ENCODE peak calls at places on chromosomes 4 and X, in six cellular contexts. V is uterus, N is ovary, M is body of pancreas, I is IMR-90, L is GM12878. Y is an unnamed sample.

GRCh38 chrX:27136325-27136724 is 326.8 kb downstream of the PPP4R3C start:
- DNase-seq in N (no peak), I (no peak), M (no peak), L (no peak), V (no peak), Y (no peak)

GRCh38 chrX:73577368-73577767 is 14.4 kb downstream of the CHIC1 start:
- DNase-seq in N (peak), L (no peak), M (no peak), I (peak), V (peak), Y (no peak)

GRCh38 chr4:43754566-43754965 is 694.0 kb downstream of the KCTD8 start:
- DNase-seq in V (no peak), N (no peak), I (no peak), L (no peak), M (peak), Y (no peak)

GRCh38 chr4:2793578-2793919 is 664 bp downstream of the SH3BP2 start:
- DNase-seq in V (peak), L (no peak), N (peak), I (peak), M (peak), Y (no peak)

GRCh38 chr4:836003-836511 is 10.1 kb upstream of the CPLX1 start:
- DNase-seq in L (no peak), N (no peak), I (no peak), M (no peak), V (no peak), Y (no peak)

GRCh38 chr4:54276633-54277426 is 47.7 kb downstream of the PDGFRA start:
- DNase-seq in I (no peak), L (no peak), N (no peak), V (no peak), M (no peak), Y (no peak)

GRCh38 chr4:30863031-30863430 is 142.9 kb downstream of the PCDH7 start:
- DNase-seq in L (no peak), V (no peak), M (no peak), N (no peak), I (peak), Y (no peak)

GRCh38 chr4:151173751-151174325 is 74.4 kb downstream of the RPS3A start:
- DNase-seq in I (peak), N (peak), L (no peak), M (peak), V (peak), Y (no peak)

GRCh38 chr4:147594107-147594506 is 23.1 kb upstream of the TMEM184C start:
- DNase-seq in V (no peak), L (no peak), M (no peak), I (no peak), N (no peak), Y (peak)

GRCh38 chr4:168098257-168098717 is 6.0 kb downstream of the ANXA10 start:
- DNase-seq in N (no peak), L (no peak), I (peak), V (no peak), M (no peak), Y (no peak)

GRCh38 chrX:46755656-46756055 is 3.3 kb downstream of the SLC9A7 start:
- DNase-seq in V (no peak), M (no peak), L (no peak), N (no peak), I (no peak), Y (no peak)

GRCh38 chr4:86013623-86014022 is 346.2 kb downstream of the MAPK10 start:
- DNase-seq in N (no peak), V (no peak), L (no peak), I (peak), M (no peak), Y (no peak)

GRCh38 chrX:154370300-154370881 is 4.0 kb downstream of the FLNA start:
- DNase-seq in N (peak), V (no peak), M (no peak), L (no peak), I (no peak), Y (no peak)

GRCh38 chr4:184252136-184253071 is 34.7 kb upstream of the ENPP6 start:
- DNase-seq in L (no peak), M (no peak), N (no peak), V (no peak), I (no peak), Y (peak)

GRCh38 chr4:187000281-187000680 is 276.6 kb upstream of the FAT1 start:
- DNase-seq in L (no peak), V (no peak), N (no peak), M (no peak), I (no peak), Y (no peak)

GRCh38 chrX:45803383-45803921 is 602.8 kb upstream of the DIPK2B start:
- DNase-seq in L (no peak), I (peak), M (no peak), V (no peak), N (no peak), Y (no peak)

GRCh38 chr4:96543346-96543745 is 703.5 kb downstream of the PDHA2 start:
- DNase-seq in I (no peak), M (no peak), L (no peak), V (no peak), N (no peak), Y (no peak)

GRCh38 chr4:48944252-48944651 is 37.7 kb upstream of the OCIAD2 start:
- DNase-seq in N (no peak), L (no peak), M (no peak), V (no peak), I (no peak), Y (no peak)

GRCh38 chr4:83113429-83113786 is 1.1 kb downstream of the PLAC8 start:
- DNase-seq in N (no peak), I (no peak), V (no peak), M (no peak), L (no peak), Y (no peak)

GRCh38 chr4:157674699-157675098 is 454.2 kb downstream of the GRIA2 start:
- DNase-seq in I (no peak), N (no peak), L (no peak), V (no peak), M (peak), Y (no peak)

GRCh38 chr4:5554376-5554775 is 154.0 kb downstream of the EVC2 start:
- DNase-seq in N (no peak), V (no peak), L (no peak), M (no peak), I (no peak), Y (peak)

GRCh38 chr4:80103615-80104014 is 30.6 kb upstream of the ANTXR2 start:
- DNase-seq in N (no peak), V (no peak), M (no peak), I (no peak), L (no peak), Y (no peak)

GRCh38 chr4:140038031-140038533 is 115.9 kb downstream of the MAML3 start:
- DNase-seq in I (peak), N (no peak), M (peak), L (no peak), V (no peak), Y (no peak)

GRCh38 chr4:680931-681645 is 6.7 kb downstream of the MYL5 start:
- DNase-seq in M (peak), I (no peak), L (no peak), N (peak), V (peak), Y (no peak)

GRCh38 chr4:173167793-173168395 is 717 bp upstream of the GALNT7 start:
- DNase-seq in I (peak), N (peak), L (no peak), M (peak), V (no peak), Y (no peak)

GRCh38 chr4:5032825-5033224 is 13.6 kb upstream of the CYTL1 start:
- DNase-seq in L (no peak), V (no peak), N (no peak), I (no peak), M (no peak), Y (no peak)

GRCh38 chr4:81826336-81826735 is 354.6 kb upstream of the RASGEF1B start:
- DNase-seq in V (no peak), N (no peak), L (no peak), I (no peak), M (no peak), Y (no peak)

GRCh38 chrX:41381685-41382084 is 47.7 kb downstream of the DDX3X start:
- DNase-seq in I (peak), N (peak), V (peak), M (peak), L (no peak), Y (no peak)

GRCh38 chr4:168615294-168615693 is 118.4 kb downstream of the PALLD start:
- DNase-seq in L (no peak), I (peak), V (no peak), N (no peak), M (no peak), Y (no peak)

GRCh38 chr4:37605843-37606565 is 80.2 kb downstream of the RELL1 start:
- DNase-seq in V (no peak), I (no peak), M (no peak), N (no peak), L (no peak), Y (no peak)

GRCh38 chr4:184056877-184057276 is 151.8 kb downstream of the STOX2 start:
- DNase-seq in L (no peak), N (no peak), V (no peak), I (no peak), M (no peak), Y (no peak)

GRCh38 chr4:113635739-113636437 is 125.7 kb downstream of the CAMK2D start:
- DNase-seq in N (no peak), L (no peak), I (peak), V (no peak), M (no peak), Y (no peak)

GRCh38 chrX:119249836-119250340 is 13.8 kb downstream of the PGRMC1 start:
- DNase-seq in V (no peak), N (no peak), M (no peak), I (no peak), L (no peak), Y (no peak)

GRCh38 chrX:150958177-150958576 is 25.0 kb upstream of the HMGB3 start:
- DNase-seq in V (no peak), L (no peak), I (no peak), M (peak), N (no peak), Y (no peak)

GRCh38 chr4:41212221-41213203 is 1.8 kb downstream of the APBB2 start:
- DNase-seq in M (peak), V (peak), L (peak), N (peak), I (peak), Y (no peak)
- TF ChIP-seq POLR2A in M (no peak), V (no peak), L (no peak), N (no peak), I (no peak), Y (no peak)

GRCh38 chr4:127852661-127853060 is 28.0 kb upstream of the PLK4 start:
- DNase-seq in N (no peak), M (no peak), I (no peak), V (no peak), L (no peak), Y (no peak)

GRCh38 chr4:127857641-127858040 is 23.1 kb upstream of the PLK4 start:
- DNase-seq in I (no peak), M (no peak), N (no peak), V (no peak), L (no peak), Y (no peak)

DNA sequence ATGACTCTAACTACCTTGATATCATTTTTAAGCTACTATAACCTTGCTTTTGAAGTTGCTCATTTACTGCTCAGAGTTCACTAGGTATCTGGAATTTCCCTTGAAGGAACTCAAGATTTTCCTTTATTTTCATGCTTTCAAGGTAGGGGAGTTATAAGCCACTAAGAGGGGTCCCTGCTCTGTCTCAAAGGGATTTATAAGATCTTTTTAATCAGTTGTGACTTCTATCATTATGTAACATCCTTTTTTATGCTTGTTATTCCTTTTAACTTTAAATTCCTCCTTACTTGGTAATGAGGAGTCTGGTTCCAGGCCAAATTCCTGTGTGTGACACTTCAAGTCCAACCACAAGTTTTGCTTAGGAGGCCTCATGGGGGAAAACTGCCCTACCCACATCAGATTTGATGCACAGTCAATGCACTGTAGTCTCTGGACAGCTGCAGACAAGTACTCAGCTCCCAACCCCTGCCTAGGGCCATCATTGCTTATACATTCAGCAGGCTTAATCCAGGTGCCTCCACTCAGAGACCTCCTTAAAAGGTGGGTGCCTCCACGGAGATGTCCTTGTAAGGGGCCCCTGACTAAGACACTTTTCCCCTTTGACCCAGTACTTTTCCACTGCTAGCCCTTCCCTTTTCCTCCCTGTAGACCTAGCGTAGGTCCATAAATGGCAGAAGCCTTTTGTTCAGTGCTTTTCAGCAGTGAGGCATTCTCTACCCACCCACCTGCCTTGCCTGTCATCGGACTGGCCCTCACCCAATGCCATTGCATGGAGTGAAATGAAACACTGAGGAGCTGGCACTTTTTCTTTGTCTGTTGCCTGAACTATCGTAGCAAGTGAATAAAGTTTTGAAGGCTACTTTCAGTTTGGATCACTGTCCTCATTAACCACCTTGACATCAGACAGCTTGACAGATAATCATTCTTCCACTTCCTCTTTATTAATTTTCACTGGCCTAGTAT is 23.9 kb upstream of the PLK4 start:
- DNase-seq in I (peak), V (no peak), M (no peak), L (peak), N (no peak), Y (no peak)
- TF ChIP-seq POLR2A in I (no peak), V (no peak), M (no peak), L (peak), N (no peak), Y (no peak)

DNA sequence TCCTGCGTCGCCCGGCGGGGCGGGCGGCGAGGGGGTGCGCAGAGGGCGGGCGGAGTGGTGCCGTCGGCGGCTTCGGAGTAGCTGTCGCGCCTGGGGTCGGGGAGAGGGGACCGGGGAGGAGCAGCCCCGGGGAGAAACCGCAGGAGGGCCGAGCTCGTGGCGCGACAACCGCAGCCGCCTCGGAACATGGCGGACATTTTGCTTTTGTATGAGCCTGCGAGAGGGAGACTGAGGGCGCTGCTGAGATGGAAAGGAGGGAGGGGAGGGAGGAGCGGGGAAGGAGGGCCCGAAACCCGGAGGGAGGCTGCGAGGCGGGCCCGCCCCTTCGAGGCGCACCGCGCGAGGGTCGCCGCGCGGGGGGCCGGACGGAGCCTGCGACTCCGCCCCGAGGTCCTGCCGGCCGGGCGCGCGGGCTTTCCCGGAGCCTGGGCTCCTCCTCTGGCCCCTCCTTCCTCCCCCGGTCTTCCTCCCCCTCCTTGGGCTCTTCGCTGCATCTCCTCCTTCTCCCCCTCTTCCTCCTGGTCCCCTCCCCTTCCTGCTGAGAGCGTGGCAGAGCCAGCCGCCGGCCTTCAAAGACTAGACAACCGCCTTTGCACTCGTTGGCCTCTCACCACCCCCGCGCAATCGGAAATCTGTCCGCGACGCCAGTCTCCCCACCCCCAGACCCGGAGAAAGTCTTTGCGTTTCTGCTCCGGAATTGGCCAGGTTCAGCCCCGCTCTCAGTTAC is 1.1 kb downstream of the INTS6L start:
- DNase-seq in L (peak), M (peak), N (peak), I (peak), V (peak), Y (peak)
- TF ChIP-seq POLR2A in L (peak), M (peak), N (peak), I (peak), V (peak), Y (no peak)

GRCh38 chr4:128809477-128810330 is at the start of gene JADE1:
- DNase-seq in L (no peak), N (peak), I (peak), M (peak), V (peak), Y (peak)

GRCh38 chr4:128812360-128812958 is 3.0 kb downstream of the JADE1 start:
- DNase-seq in M (peak), I (peak), V (no peak), N (no peak), L (no peak), Y (no peak)

GRCh38 chr4:128810871-128811570 is 1.5 kb downstream of the JADE1 start:
- DNase-seq in I (peak), L (no peak), N (peak), M (peak), V (peak), Y (peak)

GRCh38 chr4:128810331-128810870 is 901 bp downstream of the JADE1 start:
- DNase-seq in L (no peak), V (peak), I (peak), N (peak), M (peak), Y (no peak)

DNA sequence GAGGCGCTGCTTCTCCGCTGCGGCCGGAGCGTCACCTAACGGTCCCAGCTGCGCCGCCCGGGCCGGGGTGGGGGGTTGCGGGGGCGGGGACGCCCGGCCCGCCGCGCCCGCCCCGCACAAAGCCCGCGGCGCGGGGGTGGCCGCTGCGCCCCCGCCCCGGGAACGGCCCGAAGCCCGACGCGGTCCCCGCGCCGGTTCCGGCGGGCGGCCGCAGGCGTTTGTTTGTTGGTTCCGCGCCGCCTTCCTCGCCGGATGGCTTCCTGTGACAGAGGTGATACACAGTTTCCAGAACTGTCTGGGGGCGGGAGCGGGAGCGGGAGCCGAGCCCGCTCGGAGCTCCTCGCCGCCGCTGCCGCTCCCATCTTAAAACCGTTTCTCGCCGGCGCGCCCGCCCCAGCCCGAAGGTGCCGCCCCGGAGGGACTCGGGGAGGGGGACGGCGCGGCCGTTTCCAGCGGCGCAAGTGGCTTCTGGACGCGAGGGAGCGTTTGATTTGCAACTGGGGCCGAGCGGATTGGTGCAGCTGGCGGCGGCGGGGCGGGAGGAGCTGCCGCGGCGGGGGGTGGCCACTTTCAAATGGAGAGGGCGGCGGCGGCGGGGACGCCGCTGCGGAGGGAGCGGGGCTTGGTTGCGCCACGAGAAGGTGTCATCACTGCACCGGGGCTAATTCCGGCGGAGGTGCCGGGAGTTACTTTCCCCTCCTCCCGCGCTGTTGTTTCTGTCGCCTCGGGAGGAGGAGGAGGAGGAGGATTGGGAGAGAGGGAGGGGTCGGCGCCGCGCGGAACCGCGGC is 2.3 kb downstream of the JADE1 start:
- DNase-seq in I (peak), V (peak), M (peak), N (peak), L (no peak), Y (peak)
- TF ChIP-seq POLR2A in I (peak), V (peak), M (peak), N (peak), L (peak), Y (peak)

Y was measured in esophagus muscularis mucosa.